ENCODE peak calls at places on chromosomes 5 and 9, in eight cellular contexts. J is SJSA1; K is lung; F is astrocyte; S is neural progenitor cell; H is ovary; T is naive thymus-derived CD4-positive, alpha-beta T cell; G is PC-3. C is an unnamed sample.
A peak's percentile ranks its signal among the peaks of the same experiment; 100 is the strongest.

GRCh38 chr9:37760416-37761165 is 7.0 kb downstream of the TRMT10B start:
- DNase-seq in J (no peak), K (no peak), F (peak; percentile 74), S (no peak), H (no peak), T (no peak), G (peak; percentile 16), C (no peak)

GRCh38 chr5:112205840-112206239 is 213.2 kb downstream of the EPB41L4A start:
- DNase-seq in J (no peak), K (no peak), F (no peak), S (peak; percentile 31), H (no peak), T (no peak), G (no peak), C (no peak)

GRCh38 chr9:125593581-125593980 is 113.4 kb downstream of the MAPKAP1 start:
- DNase-seq in J (no peak), K (no peak), F (no peak), S (no peak), H (no peak), T (no peak), G (peak; percentile 49), C (no peak)

GRCh38 chr5:143231426-143231825 is 172.1 kb downstream of the NR3C1 start:
- DNase-seq in J (no peak), K (no peak), F (no peak), S (no peak), H (no peak), T (no peak), G (no peak), C (no peak)

GRCh38 chr5:174106997-174107655 is 61.6 kb downstream of the NSG2 start:
- DNase-seq in J (no peak), K (no peak), F (no peak), S (peak; percentile 31), H (no peak), T (no peak), G (no peak), C (no peak)

GRCh38 chr9:14082732-14083131 is 231.2 kb downstream of the NFIB start:
- DNase-seq in J (no peak), K (no peak), F (no peak), S (no peak), H (no peak), T (no peak), G (no peak), C (no peak)

GRCh38 chr5:1733369-1733768 is 66.3 kb downstream of the MRPL36 start:
- DNase-seq in J (peak; percentile 43), K (peak; percentile 25), F (no peak), S (no peak), H (no peak), T (no peak), G (no peak), C (no peak)

GRCh38 chr9:122099271-122099869 is 6.3 kb upstream of the TTLL11 start:
- DNase-seq in J (peak; percentile 68), K (peak; percentile 85), F (no peak), S (peak; percentile 91), H (peak; percentile 91), T (peak; percentile 77), G (peak; percentile 81), C (peak; percentile 67)

GRCh38 chr5:136011427-136012001 is 17.3 kb upstream of the TGFBI start:
- DNase-seq in J (peak; percentile 57), K (no peak), F (peak; percentile 93), S (no peak), H (no peak), T (no peak), G (peak; percentile 89), C (no peak)

GRCh38 chr5:113163328-113163727 is 186.7 kb downstream of the DCP2 start:
- DNase-seq in J (no peak), K (no peak), F (peak; percentile 62), S (no peak), H (no peak), T (no peak), G (peak; percentile 78), C (no peak)

GRCh38 chr5:32507738-32508434 is 63.3 kb upstream of the ZFR start:
- DNase-seq in J (no peak), K (no peak), F (peak; percentile 93), S (no peak), H (no peak), T (no peak), G (peak; percentile 99), C (peak; percentile 72)

GRCh38 chr5:124895236-124895635 is 148.8 kb upstream of the ZNF608 start:
- DNase-seq in J (no peak), K (no peak), F (no peak), S (peak; percentile 85), H (no peak), T (no peak), G (no peak), C (no peak)

GRCh38 chr9:132161743-132162187 is at the start of gene NTNG2:
- DNase-seq in J (no peak), K (no peak), F (no peak), S (no peak), H (no peak), T (no peak), G (no peak), C (no peak)

GRCh38 chr9:132163457-132163875 is 1.6 kb downstream of the NTNG2 start:
- DNase-seq in J (no peak), K (no peak), F (no peak), S (peak; percentile 65), H (no peak), T (no peak), G (no peak), C (no peak)

GRCh38 chr9:132163876-132164603 is 2.2 kb downstream of the NTNG2 start:
- DNase-seq in J (no peak), K (no peak), F (no peak), S (peak; percentile 67), H (no peak), T (no peak), G (no peak), C (no peak)

GRCh38 chr9:132160802-132161742 is 786 bp upstream of the NTNG2 start:
- DNase-seq in J (no peak), K (no peak), F (peak; percentile 71), S (peak; percentile 76), H (no peak), T (peak; percentile 40), G (peak; percentile 48), C (no peak)

GRCh38 chr9:132162764-132163456 is 1.1 kb downstream of the NTNG2 start:
- DNase-seq in J (no peak), K (no peak), F (no peak), S (peak; percentile 51), H (no peak), T (no peak), G (no peak), C (no peak)
- H3K4me3 ChIP-seq in J (peak overlapping the region; percentile 46), K (peak overlapping the region; percentile 64), F (peak overlapping the region; percentile 80), S (peak overlapping the region; percentile 74), H (peak overlapping the region; percentile 54), T (peak overlapping the region; percentile 55), G (peak overlapping the region; percentile 67), C (peak overlapping the region; percentile 43)

GRCh38 chr5:141342773-141343172 is 856 bp upstream of the PCDHGA3 start:
- DNase-seq in J (no peak), K (no peak), F (no peak), S (no peak), H (no peak), T (no peak), G (no peak), C (no peak)

GRCh38 chr5:141345327-141345726 is 1.7 kb downstream of the PCDHGA3 start:
- DNase-seq in J (no peak), K (no peak), F (no peak), S (no peak), H (no peak), T (no peak), G (no peak), C (no peak)

GRCh38 chr5:141338538-141339306 is at the start of gene PCDHGA2:
- DNase-seq in J (no peak), K (no peak), F (peak; percentile 28), S (peak; percentile 54), H (no peak), T (no peak), G (peak; percentile 12), C (no peak)

GRCh38 chr5:141343953-141344463 is 379 bp downstream of the PCDHGA3 start:
- DNase-seq in J (no peak), K (no peak), F (no peak), S (no peak), H (no peak), T (no peak), G (no peak), C (no peak)

DNA sequence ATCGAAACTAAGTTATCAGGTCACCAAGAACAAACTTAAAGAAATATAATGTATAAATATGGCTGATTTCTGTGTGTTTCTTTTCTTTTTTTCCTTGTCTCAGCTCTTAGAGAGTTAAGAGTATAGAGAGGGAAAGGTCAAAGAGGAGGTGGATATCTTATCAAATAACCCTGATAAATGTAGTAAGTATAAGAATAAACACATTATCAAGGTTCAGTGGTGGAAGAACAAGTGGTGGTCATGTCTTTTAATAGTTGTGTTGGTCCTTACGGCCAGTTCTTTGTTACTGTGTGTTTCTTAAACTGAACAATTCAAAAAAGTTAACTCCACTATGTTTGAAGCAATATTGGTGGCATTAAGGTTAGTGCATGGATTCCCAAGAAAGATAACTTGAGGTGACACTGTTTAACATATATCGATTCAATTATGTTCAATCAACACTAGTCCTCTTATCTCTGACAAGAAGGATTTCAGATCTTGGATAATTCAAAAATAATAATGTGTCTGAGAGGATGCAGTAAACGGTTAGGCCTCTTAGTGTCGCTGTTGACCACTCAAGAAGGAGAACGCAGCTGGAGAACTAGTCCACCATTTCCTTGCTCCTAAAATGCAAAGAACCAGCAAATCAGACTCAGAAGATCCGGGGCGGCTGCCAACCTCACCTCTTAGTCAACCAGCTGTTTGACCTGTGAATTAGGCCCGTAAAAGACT is at the start of gene PCDHGA3:
- DNase-seq in J (no peak), K (no peak), F (peak; percentile 55), S (no peak), H (no peak), T (no peak), G (no peak), C (no peak)
- H3K9me3 ChIP-seq in J (peaks cover 23% of the 10 kb centered on the region), K (peaks cover 54% of the 10 kb centered on the region), F (peaks cover 36% of the 10 kb centered on the region), S (peaks cover 18% of the 10 kb centered on the region), H (peaks cover 49% of the 10 kb centered on the region), T (no peaks in the 10 kb centered on the region), G (no peaks in the 10 kb centered on the region), C (peaks cover 2% of the 10 kb centered on the region)

GRCh38 chr5:179065703-179066102 is 5.5 kb downstream of the ZNF354C start:
- DNase-seq in J (no peak), K (no peak), F (no peak), S (no peak), H (no peak), T (no peak), G (no peak), C (no peak)
- H3K36me3 ChIP-seq in J (no peaks in the 10 kb centered on the region), K (peaks cover 16% of the 10 kb centered on the region), F (no peaks in the 10 kb centered on the region), S (peaks cover 16% of the 10 kb centered on the region), H (no peaks in the 10 kb centered on the region), T (peaks cover 61% of the 10 kb centered on the region), G (no peaks in the 10 kb centered on the region), C (peaks cover 52% of the 10 kb centered on the region)

DNA sequence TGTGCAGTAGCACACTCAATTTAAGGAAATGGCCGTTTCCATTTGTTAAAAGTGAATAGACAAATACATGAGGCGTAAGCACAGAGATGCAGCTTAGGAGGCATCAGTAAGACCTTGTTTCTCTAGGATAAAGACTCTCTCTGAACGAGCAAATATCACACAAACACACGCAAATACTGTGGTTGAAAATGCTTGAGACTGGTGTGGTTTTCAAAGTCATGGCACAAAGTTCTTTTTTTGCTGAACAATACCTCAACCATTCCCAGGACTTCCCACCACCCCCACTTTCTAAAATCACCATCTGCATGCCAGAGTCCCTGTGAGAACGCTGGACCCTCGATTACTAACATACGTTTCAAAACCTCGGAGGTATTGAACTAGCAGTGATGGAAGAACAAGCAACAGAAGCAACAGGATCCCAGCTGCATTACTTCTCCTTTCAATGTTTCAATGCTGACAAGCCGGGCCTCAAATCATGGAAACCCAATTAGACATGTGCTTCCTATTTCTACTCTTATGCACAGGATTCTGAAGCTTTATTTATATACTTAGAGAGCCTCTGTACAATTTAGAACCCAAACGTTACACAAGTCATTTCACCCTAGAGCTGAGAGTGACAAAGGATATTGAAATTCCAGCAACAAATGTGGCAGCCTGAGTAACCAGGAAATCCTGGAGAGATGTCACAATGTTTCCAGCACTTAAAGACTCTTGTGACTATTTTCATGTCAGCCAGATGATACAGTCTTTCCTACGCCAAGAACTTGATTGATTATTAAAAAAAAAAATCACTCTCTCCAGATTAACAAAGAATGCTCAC is 63.9 kb downstream of the CDC14B start:
- DNase-seq in J (no peak), K (no peak), F (peak; percentile 52), S (no peak), H (no peak), T (no peak), G (no peak), C (no peak)
- H3K4me3 ChIP-seq in J (no peak overlapping the region), K (no peak overlapping the region), F (no peak overlapping the region), S (no peak overlapping the region), H (no peak overlapping the region), T (no peak overlapping the region), G (no peak overlapping the region), C (peak overlapping the region; percentile 19)